ENCODE peak calls at places on chromosomes 3 and 15, in seven cellular contexts. N is A549, C is left ventricle myocardium inferior, L is brain microvascular endothelial cell, Y is uterus, X is WERI-Rb-1, G is psoas muscle. J is an unnamed sample.

GRCh38 chr3:28286595-28286994 is 45.2 kb downstream of the CMC1 start:
- DNase-seq in N (peak; percentile 15), C (no peak), L (no peak), Y (no peak), X (no peak), G (no peak), J (peak; percentile 22)

GRCh38 chr15:88745696-88746095 is 57.5 kb upstream of the ACAN start:
- DNase-seq in N (no peak), C (no peak), L (peak; percentile 34), Y (no peak), X (no peak), G (no peak), J (peak; percentile 54)

GRCh38 chr15:45794768-45795486 is 160.1 kb downstream of the SQOR start:
- DNase-seq in N (no peak), C (no peak), L (no peak), Y (no peak), X (no peak), G (no peak), J (no peak)

GRCh38 chr15:46091860-46092450 is 457.1 kb downstream of the SQOR start:
- DNase-seq in N (peak; percentile 1), C (no peak), L (no peak), Y (no peak), X (peak; percentile 71), G (no peak), J (no peak)

GRCh38 chr15:51736069-51736468 is 1.4 kb downstream of the LYSMD2 start:
- DNase-seq in N (no peak), C (no peak), L (no peak), Y (no peak), X (no peak), G (no peak), J (no peak)

GRCh38 chr15:55960946-55961345 is 32.5 kb downstream of the NEDD4 start:
- DNase-seq in N (no peak), C (no peak), L (no peak), Y (no peak), X (no peak), G (no peak), J (no peak)

GRCh38 chr15:39944711-39945110 is 10.8 kb downstream of the EIF2AK4 start:
- DNase-seq in N (no peak), C (no peak), L (no peak), Y (no peak), X (no peak), G (no peak), J (no peak)

GRCh38 chr3:158347966-158348365 is 223.0 kb upstream of the MLF1 start:
- DNase-seq in N (no peak), C (no peak), L (no peak), Y (no peak), X (no peak), G (no peak), J (no peak)

GRCh38 chr3:39101022-39101689 is 6.3 kb downstream of the GORASP1 start:
- DNase-seq in N (peak; percentile 94), C (no peak), L (no peak), Y (no peak), X (peak; percentile 46), G (no peak), J (peak; percentile 62)

GRCh38 chr15:39243396-39243795 is 337.5 kb upstream of the THBS1 start:
- DNase-seq in N (no peak), C (no peak), L (no peak), Y (no peak), X (no peak), G (no peak), J (no peak)

GRCh38 chr3:119582178-119582577 is 2.9 kb downstream of the ADPRH start:
- DNase-seq in N (no peak), C (no peak), L (no peak), Y (no peak), X (no peak), G (no peak), J (no peak)

GRCh38 chr3:55160241-55160877 is 232.5 kb upstream of the LRTM1 start:
- DNase-seq in N (peak; percentile 1), C (peak; percentile 23), L (peak; percentile 99), Y (no peak), X (no peak), G (peak; percentile 66), J (no peak)

GRCh38 chr3:194312743-194313281 is 38.3 kb downstream of the CPN2 start:
- DNase-seq in N (no peak), C (no peak), L (no peak), Y (peak; percentile 93), X (no peak), G (peak; percentile 70), J (no peak)

GRCh38 chr3:156148345-156148945 is 28.1 kb downstream of the KCNAB1 start:
- DNase-seq in N (no peak), C (no peak), L (no peak), Y (no peak), X (no peak), G (no peak), J (no peak)

GRCh38 chr15:82663186-82663600 is 16.0 kb upstream of the CPEB1 start:
- DNase-seq in N (peak; percentile 40), C (no peak), L (no peak), Y (no peak), X (no peak), G (peak; percentile 29), J (peak; percentile 68)

GRCh38 chr3:51700403-51700802 is 6.5 kb upstream of the GRM2 start:
- DNase-seq in N (no peak), C (no peak), L (no peak), Y (no peak), X (no peak), G (no peak), J (no peak)

GRCh38 chr3:42042747-42043115 is 48.4 kb upstream of the TRAK1 start:
- DNase-seq in N (no peak), C (no peak), L (no peak), Y (no peak), X (peak; percentile 42), G (no peak), J (no peak)

GRCh38 chr15:40600956-40601355 is 6.9 kb downstream of the KNL1 start:
- DNase-seq in N (no peak), C (no peak), L (no peak), Y (no peak), X (no peak), G (no peak), J (no peak)

GRCh38 chr3:16178628-16178988 is 4.1 kb downstream of the GALNT15 start:
- DNase-seq in N (no peak), C (no peak), L (no peak), Y (no peak), X (no peak), G (no peak), J (no peak)

GRCh38 chr15:100596792-100597191 is 5.2 kb downstream of the LINS1 start:
- DNase-seq in N (no peak), C (no peak), L (no peak), Y (peak; percentile 28), X (no peak), G (no peak), J (peak; percentile 49)

GRCh38 chr15:89998141-89998661 is 2.9 kb upstream of the ZNF710 start:
- DNase-seq in N (peak; percentile 92), C (no peak), L (peak; percentile 77), Y (no peak), X (peak; percentile 15), G (no peak), J (peak; percentile 94)

GRCh38 chr15:89998923-89999675 is 2.0 kb upstream of the ZNF710 start:
- DNase-seq in N (no peak), C (no peak), L (no peak), Y (no peak), X (no peak), G (no peak), J (no peak)

GRCh38 chr15:89991312-89991711 is 9.8 kb upstream of the ZNF710 start:
- DNase-seq in N (no peak), C (no peak), L (no peak), Y (no peak), X (no peak), G (no peak), J (no peak)

GRCh38 chr15:89997079-89997478 is 4.0 kb upstream of the ZNF710 start:
- DNase-seq in N (no peak), C (no peak), L (no peak), Y (no peak), X (no peak), G (no peak), J (no peak)

DNA sequence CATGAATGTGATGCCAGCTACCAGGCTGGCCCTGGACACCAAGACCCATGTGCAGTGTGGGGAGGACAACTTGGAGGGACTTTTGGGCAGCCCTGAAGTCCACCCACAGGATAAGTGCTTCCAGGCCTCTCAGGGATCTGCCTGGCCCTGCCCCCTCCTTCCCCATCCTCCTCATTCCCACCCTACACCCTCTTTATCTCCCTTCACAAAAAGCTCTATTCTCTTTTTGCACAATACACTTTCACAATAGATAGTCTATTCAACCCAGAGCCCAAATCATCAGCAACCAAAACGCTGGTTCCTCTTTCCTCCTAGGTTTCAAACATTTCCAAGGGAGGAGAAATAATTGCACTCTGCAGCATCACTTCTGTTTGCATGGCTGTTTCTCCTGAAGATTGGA is 7.8 kb upstream of the ZNF710 start:
- DNase-seq in N (no peak), C (no peak), L (no peak), Y (no peak), X (no peak), G (no peak), J (no peak)
- H3K27ac ChIP-seq in N (no peak overlapping the region), C (no peak overlapping the region), L (no peak overlapping the region), Y (no peak overlapping the region), X (no peak overlapping the region), G (no peak overlapping the region), J (no peak overlapping the region)

DNA sequence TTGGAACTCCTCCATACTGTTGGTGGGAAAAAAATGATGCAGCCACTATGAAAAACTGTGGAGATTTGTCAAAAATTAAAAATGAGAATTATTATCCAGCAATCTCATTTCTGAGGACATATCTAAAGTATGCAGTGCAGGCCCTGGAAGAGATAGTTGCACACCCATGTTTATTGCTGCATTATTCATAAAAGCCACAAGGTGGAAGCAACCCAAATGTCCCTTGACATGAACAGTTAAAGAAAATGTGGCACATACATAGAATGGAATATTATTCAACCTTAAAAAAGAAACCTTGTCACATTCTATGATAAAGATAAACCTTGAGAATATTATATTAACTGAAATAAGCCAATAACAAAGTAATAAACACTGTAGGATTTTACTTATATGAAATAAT is 80.9 kb upstream of the ARHGEF26 start:
- DNase-seq in N (no peak), C (no peak), L (peak; percentile 42), Y (no peak), X (no peak), G (no peak), J (peak; percentile 3)
- TF ChIP-seq CTCF in N (peak; percentile 32), C (peak; percentile 32), L (peak; percentile 45), Y (no peak), X (peak; percentile 17), G (no peak), J (peak; percentile 40)

GRCh38 chr3:47916201-47916600 is 100.0 kb downstream of the MAP4 start:
- DNase-seq in N (no peak), C (peak; percentile 29), L (no peak), Y (no peak), X (no peak), G (no peak), J (no peak)

GRCh38 chr3:47912006-47912504 is 104.2 kb downstream of the MAP4 start:
- DNase-seq in N (no peak), C (no peak), L (peak; percentile 49), Y (no peak), X (no peak), G (no peak), J (no peak)

GRCh38 chr3:47910777-47911440 is 105.3 kb downstream of the MAP4 start:
- DNase-seq in N (peak; percentile 15), C (no peak), L (peak; percentile 94), Y (no peak), X (no peak), G (peak; percentile 25), J (peak; percentile 63)

GRCh38 chr3:47916696-47917095 is 99.5 kb downstream of the MAP4 start:
- DNase-seq in N (no peak), C (no peak), L (no peak), Y (no peak), X (no peak), G (no peak), J (no peak)
- H3K27ac ChIP-seq in N (no peak overlapping the region), C (peak overlapping the region; percentile 79), L (no peak overlapping the region), Y (no peak overlapping the region), X (no peak overlapping the region), G (peak overlapping the region; percentile 38), J (no peak overlapping the region)

GRCh38 chr3:127775398-127776109 is 46.8 kb downstream of the MGLL start:
- DNase-seq in N (no peak), C (peak; percentile 53), L (peak; percentile 49), Y (peak; percentile 49), X (no peak), G (peak; percentile 57), J (no peak)
- TF ChIP-seq CTCF in N (no peak), C (no peak), L (no peak), Y (no peak), X (no peak), G (no peak), J (no peak)